ENCODE peak calls at places on chromosomes 11 and 22, in nine cellular contexts. One of them, this sample, is unnamed.

GRCh38 chr11:23423119-23423518 is 562.8 kb upstream of the CCDC179 start:
- DNase-seq in stimulated activated CD4-positive, alpha-beta T cell treated with anti-CD3 and anti-CD28 coated beads, Interleukin-2, amount 100 ng/mL, for 24 hours: no peak
- DNase-seq in left ventricle myocardium inferior: no peak
- DNase-seq in fibroblast of lung: peak
- DNase-seq in HCT116: no peak
- DNase-seq in aorta: no peak
- DNase-seq in right atrium auricular region: no peak
- DNase-seq in right lobe of liver: no peak
- DNase-seq in stimulated activated CD8-positive, alpha-beta memory T cell treated with anti-CD3 and anti-CD28 coated beads, Interleukin-15, amount 100 ng/mL, for 24 hours: no peak
- DNase-seq in this sample: no peak

GRCh38 chr11:2390871-2391662 is 9.5 kb upstream of the TSSC4 start:
- DNase-seq in aorta: peak
- DNase-seq in stimulated activated CD8-positive, alpha-beta memory T cell treated with anti-CD3 and anti-CD28 coated beads, Interleukin-15, amount 100 ng/mL, for 24 hours: no peak
- DNase-seq in right atrium auricular region: no peak
- DNase-seq in HCT116: no peak
- DNase-seq in stimulated activated CD4-positive, alpha-beta T cell treated with anti-CD3 and anti-CD28 coated beads, Interleukin-2, amount 100 ng/mL, for 24 hours: no peak
- DNase-seq in fibroblast of lung: peak
- DNase-seq in right lobe of liver: no peak
- DNase-seq in left ventricle myocardium inferior: no peak
- DNase-seq in this sample: no peak

GRCh38 chr22:24807284-24807950 is 1.4 kb downstream of the SGSM1 start:
- DNase-seq in stimulated activated CD8-positive, alpha-beta memory T cell treated with anti-CD3 and anti-CD28 coated beads, Interleukin-15, amount 100 ng/mL, for 24 hours: no peak
- DNase-seq in fibroblast of lung: peak
- DNase-seq in right atrium auricular region: no peak
- DNase-seq in left ventricle myocardium inferior: peak
- DNase-seq in stimulated activated CD4-positive, alpha-beta T cell treated with anti-CD3 and anti-CD28 coated beads, Interleukin-2, amount 100 ng/mL, for 24 hours: no peak
- DNase-seq in HCT116: no peak
- DNase-seq in aorta: peak
- DNase-seq in right lobe of liver: no peak
- DNase-seq in this sample: peak

GRCh38 chr11:7596975-7597391 is 76.3 kb downstream of the CYB5R2 start:
- DNase-seq in right atrium auricular region: no peak
- DNase-seq in HCT116: no peak
- DNase-seq in right lobe of liver: no peak
- DNase-seq in fibroblast of lung: no peak
- DNase-seq in aorta: no peak
- DNase-seq in stimulated activated CD8-positive, alpha-beta memory T cell treated with anti-CD3 and anti-CD28 coated beads, Interleukin-15, amount 100 ng/mL, for 24 hours: no peak
- DNase-seq in stimulated activated CD4-positive, alpha-beta T cell treated with anti-CD3 and anti-CD28 coated beads, Interleukin-2, amount 100 ng/mL, for 24 hours: no peak
- DNase-seq in left ventricle myocardium inferior: no peak
- DNase-seq in this sample: no peak

GRCh38 chr11:14380125-14380936 is 21.3 kb upstream of the RRAS2 start:
- DNase-seq in right lobe of liver: no peak
- DNase-seq in fibroblast of lung: no peak
- DNase-seq in left ventricle myocardium inferior: no peak
- DNase-seq in HCT116: no peak
- DNase-seq in stimulated activated CD8-positive, alpha-beta memory T cell treated with anti-CD3 and anti-CD28 coated beads, Interleukin-15, amount 100 ng/mL, for 24 hours: no peak
- DNase-seq in aorta: no peak
- DNase-seq in stimulated activated CD4-positive, alpha-beta T cell treated with anti-CD3 and anti-CD28 coated beads, Interleukin-2, amount 100 ng/mL, for 24 hours: no peak
- DNase-seq in right atrium auricular region: no peak
- DNase-seq in this sample: no peak

GRCh38 chr11:130166457-130166784 is 6.8 kb downstream of the ST14 start:
- DNase-seq in aorta: no peak
- DNase-seq in right atrium auricular region: no peak
- DNase-seq in stimulated activated CD8-positive, alpha-beta memory T cell treated with anti-CD3 and anti-CD28 coated beads, Interleukin-15, amount 100 ng/mL, for 24 hours: no peak
- DNase-seq in right lobe of liver: no peak
- DNase-seq in fibroblast of lung: peak
- DNase-seq in stimulated activated CD4-positive, alpha-beta T cell treated with anti-CD3 and anti-CD28 coated beads, Interleukin-2, amount 100 ng/mL, for 24 hours: no peak
- DNase-seq in left ventricle myocardium inferior: no peak
- DNase-seq in HCT116: peak
- DNase-seq in this sample: no peak

GRCh38 chr22:41256254-41256897 is 15.6 kb upstream of the CHADL start:
- DNase-seq in stimulated activated CD8-positive, alpha-beta memory T cell treated with anti-CD3 and anti-CD28 coated beads, Interleukin-15, amount 100 ng/mL, for 24 hours: no peak
- DNase-seq in right atrium auricular region: no peak
- DNase-seq in stimulated activated CD4-positive, alpha-beta T cell treated with anti-CD3 and anti-CD28 coated beads, Interleukin-2, amount 100 ng/mL, for 24 hours: no peak
- DNase-seq in HCT116: no peak
- DNase-seq in right lobe of liver: no peak
- DNase-seq in aorta: no peak
- DNase-seq in left ventricle myocardium inferior: no peak
- DNase-seq in fibroblast of lung: peak
- DNase-seq in this sample: no peak

GRCh38 chr11:61587951-61588695 is 7.2 kb upstream of the SYT7 start:
- DNase-seq in stimulated activated CD8-positive, alpha-beta memory T cell treated with anti-CD3 and anti-CD28 coated beads, Interleukin-15, amount 100 ng/mL, for 24 hours: peak
- DNase-seq in right lobe of liver: no peak
- DNase-seq in HCT116: peak
- DNase-seq in left ventricle myocardium inferior: peak
- DNase-seq in right atrium auricular region: no peak
- DNase-seq in fibroblast of lung: no peak
- DNase-seq in stimulated activated CD4-positive, alpha-beta T cell treated with anti-CD3 and anti-CD28 coated beads, Interleukin-2, amount 100 ng/mL, for 24 hours: peak
- DNase-seq in aorta: peak
- DNase-seq in this sample: no peak

GRCh38 chr22:47678667-47679287 is 916.3 kb downstream of the TBC1D22A start:
- DNase-seq in stimulated activated CD8-positive, alpha-beta memory T cell treated with anti-CD3 and anti-CD28 coated beads, Interleukin-15, amount 100 ng/mL, for 24 hours: no peak
- DNase-seq in aorta: no peak
- DNase-seq in fibroblast of lung: no peak
- DNase-seq in stimulated activated CD4-positive, alpha-beta T cell treated with anti-CD3 and anti-CD28 coated beads, Interleukin-2, amount 100 ng/mL, for 24 hours: no peak
- DNase-seq in right atrium auricular region: no peak
- DNase-seq in right lobe of liver: no peak
- DNase-seq in left ventricle myocardium inferior: no peak
- DNase-seq in HCT116: no peak
- DNase-seq in this sample: no peak

GRCh38 chr11:44852159-44852707 is 98.5 kb downstream of the TP53I11 start:
- DNase-seq in aorta: no peak
- DNase-seq in HCT116: no peak
- DNase-seq in stimulated activated CD8-positive, alpha-beta memory T cell treated with anti-CD3 and anti-CD28 coated beads, Interleukin-15, amount 100 ng/mL, for 24 hours: no peak
- DNase-seq in right atrium auricular region: no peak
- DNase-seq in right lobe of liver: no peak
- DNase-seq in fibroblast of lung: no peak
- DNase-seq in left ventricle myocardium inferior: no peak
- DNase-seq in stimulated activated CD4-positive, alpha-beta T cell treated with anti-CD3 and anti-CD28 coated beads, Interleukin-2, amount 100 ng/mL, for 24 hours: no peak
- DNase-seq in this sample: no peak

GRCh38 chr22:39296535-39296934 is 22.9 kb downstream of the RPL3 start:
- DNase-seq in right lobe of liver: no peak
- DNase-seq in fibroblast of lung: no peak
- DNase-seq in right atrium auricular region: no peak
- DNase-seq in aorta: no peak
- DNase-seq in left ventricle myocardium inferior: no peak
- DNase-seq in HCT116: no peak
- DNase-seq in stimulated activated CD4-positive, alpha-beta T cell treated with anti-CD3 and anti-CD28 coated beads, Interleukin-2, amount 100 ng/mL, for 24 hours: no peak
- DNase-seq in stimulated activated CD8-positive, alpha-beta memory T cell treated with anti-CD3 and anti-CD28 coated beads, Interleukin-15, amount 100 ng/mL, for 24 hours: no peak
- DNase-seq in this sample: no peak

GRCh38 chr11:118619444-118620205 is 12.2 kb downstream of the PHLDB1 start:
- DNase-seq in right lobe of liver: no peak
- DNase-seq in stimulated activated CD4-positive, alpha-beta T cell treated with anti-CD3 and anti-CD28 coated beads, Interleukin-2, amount 100 ng/mL, for 24 hours: no peak
- DNase-seq in stimulated activated CD8-positive, alpha-beta memory T cell treated with anti-CD3 and anti-CD28 coated beads, Interleukin-15, amount 100 ng/mL, for 24 hours: no peak
- DNase-seq in aorta: peak
- DNase-seq in left ventricle myocardium inferior: no peak
- DNase-seq in HCT116: no peak
- DNase-seq in fibroblast of lung: peak
- DNase-seq in right atrium auricular region: peak
- DNase-seq in this sample: no peak

GRCh38 chr11:67496113-67496512 is 9.1 kb downstream of the PITPNM1 start:
- DNase-seq in stimulated activated CD4-positive, alpha-beta T cell treated with anti-CD3 and anti-CD28 coated beads, Interleukin-2, amount 100 ng/mL, for 24 hours: no peak
- DNase-seq in stimulated activated CD8-positive, alpha-beta memory T cell treated with anti-CD3 and anti-CD28 coated beads, Interleukin-15, amount 100 ng/mL, for 24 hours: no peak
- DNase-seq in fibroblast of lung: no peak
- DNase-seq in left ventricle myocardium inferior: no peak
- DNase-seq in right lobe of liver: no peak
- DNase-seq in HCT116: no peak
- DNase-seq in aorta: no peak
- DNase-seq in right atrium auricular region: no peak
- DNase-seq in this sample: no peak

GRCh38 chr11:88384004-88384677 is 46.6 kb upstream of the CTSC start:
- DNase-seq in right lobe of liver: no peak
- DNase-seq in right atrium auricular region: no peak
- DNase-seq in HCT116: peak
- DNase-seq in stimulated activated CD4-positive, alpha-beta T cell treated with anti-CD3 and anti-CD28 coated beads, Interleukin-2, amount 100 ng/mL, for 24 hours: no peak
- DNase-seq in left ventricle myocardium inferior: no peak
- DNase-seq in stimulated activated CD8-positive, alpha-beta memory T cell treated with anti-CD3 and anti-CD28 coated beads, Interleukin-15, amount 100 ng/mL, for 24 hours: no peak
- DNase-seq in fibroblast of lung: peak
- DNase-seq in aorta: no peak
- DNase-seq in this sample: no peak

GRCh38 chr11:12540913-12541587 is 133.2 kb upstream of the TEAD1 start:
- DNase-seq in HCT116: no peak
- DNase-seq in left ventricle myocardium inferior: no peak
- DNase-seq in right atrium auricular region: peak
- DNase-seq in aorta: no peak
- DNase-seq in right lobe of liver: no peak
- DNase-seq in stimulated activated CD8-positive, alpha-beta memory T cell treated with anti-CD3 and anti-CD28 coated beads, Interleukin-15, amount 100 ng/mL, for 24 hours: no peak
- DNase-seq in stimulated activated CD4-positive, alpha-beta T cell treated with anti-CD3 and anti-CD28 coated beads, Interleukin-2, amount 100 ng/mL, for 24 hours: no peak
- DNase-seq in fibroblast of lung: peak
- DNase-seq in this sample: no peak

GRCh38 chr11:19216021-19216420 is 14.2 kb upstream of the CSRP3 start:
- DNase-seq in right atrium auricular region: no peak
- DNase-seq in HCT116: no peak
- DNase-seq in stimulated activated CD4-positive, alpha-beta T cell treated with anti-CD3 and anti-CD28 coated beads, Interleukin-2, amount 100 ng/mL, for 24 hours: no peak
- DNase-seq in right lobe of liver: no peak
- DNase-seq in stimulated activated CD8-positive, alpha-beta memory T cell treated with anti-CD3 and anti-CD28 coated beads, Interleukin-15, amount 100 ng/mL, for 24 hours: no peak
- DNase-seq in aorta: no peak
- DNase-seq in fibroblast of lung: no peak
- DNase-seq in left ventricle myocardium inferior: no peak
- DNase-seq in this sample: no peak

GRCh38 chr11:118789501-118790356 is 1.2 kb downstream of the DDX6 start:
- DNase-seq in right atrium auricular region: no peak
- DNase-seq in left ventricle myocardium inferior: no peak
- DNase-seq in HCT116: no peak
- DNase-seq in stimulated activated CD8-positive, alpha-beta memory T cell treated with anti-CD3 and anti-CD28 coated beads, Interleukin-15, amount 100 ng/mL, for 24 hours: no peak
- DNase-seq in aorta: no peak
- DNase-seq in stimulated activated CD4-positive, alpha-beta T cell treated with anti-CD3 and anti-CD28 coated beads, Interleukin-2, amount 100 ng/mL, for 24 hours: peak
- DNase-seq in fibroblast of lung: peak
- DNase-seq in right lobe of liver: no peak
- DNase-seq in this sample: no peak

GRCh38 chr11:120808616-120809050 is 215.3 kb upstream of the TBCEL start:
- DNase-seq in HCT116: no peak
- DNase-seq in aorta: peak
- DNase-seq in right atrium auricular region: no peak
- DNase-seq in stimulated activated CD8-positive, alpha-beta memory T cell treated with anti-CD3 and anti-CD28 coated beads, Interleukin-15, amount 100 ng/mL, for 24 hours: no peak
- DNase-seq in right lobe of liver: peak
- DNase-seq in stimulated activated CD4-positive, alpha-beta T cell treated with anti-CD3 and anti-CD28 coated beads, Interleukin-2, amount 100 ng/mL, for 24 hours: no peak
- DNase-seq in fibroblast of lung: no peak
- DNase-seq in left ventricle myocardium inferior: no peak
- DNase-seq in this sample: no peak

GRCh38 chr11:114775849-114776621 is 97.7 kb downstream of the NXPE2 start:
- DNase-seq in right lobe of liver: no peak
- DNase-seq in left ventricle myocardium inferior: no peak
- DNase-seq in aorta: no peak
- DNase-seq in right atrium auricular region: no peak
- DNase-seq in HCT116: no peak
- DNase-seq in fibroblast of lung: no peak
- DNase-seq in stimulated activated CD4-positive, alpha-beta T cell treated with anti-CD3 and anti-CD28 coated beads, Interleukin-2, amount 100 ng/mL, for 24 hours: no peak
- DNase-seq in stimulated activated CD8-positive, alpha-beta memory T cell treated with anti-CD3 and anti-CD28 coated beads, Interleukin-15, amount 100 ng/mL, for 24 hours: no peak
- DNase-seq in this sample: no peak